ENCODE peak calls at places on chromosomes 11 and 22, in eight cellular contexts. One of them, this sample, is unnamed.

GRCh38 chr22:50189849-50190181 is 4.1 kb downstream of the TRABD start:
- DNase-seq in neural crest cell: no peak
- DNase-seq in activated T-helper 1 cell treated with anti-CD3 and anti-CD28 coated beads, Interleukin-12 subunit alpha, Interleukin-12 subunit beta, Interleukin-2, Interleukin-4 antibody, amounts not matched to agents 30 ng/mL and 10 ng/mL and 1 ng/mL, durations not matched to agents 14 hours and 24 hours and 36 hours: no peak
- DNase-seq in endothelial cell: no peak
- DNase-seq in mucosa of descending colon: no peak
- DNase-seq in IMR-90: no peak
- DNase-seq in CD4-positive, alpha-beta memory T cell: no peak
- DNase-seq in heart left ventricle: no peak
- DNase-seq in this sample: no peak

GRCh38 chr11:18526130-18526520 is 617 bp downstream of the TSG101 start:
- DNase-seq in neural crest cell: no peak
- DNase-seq in activated T-helper 1 cell treated with anti-CD3 and anti-CD28 coated beads, Interleukin-12 subunit alpha, Interleukin-12 subunit beta, Interleukin-2, Interleukin-4 antibody, amounts not matched to agents 30 ng/mL and 10 ng/mL and 1 ng/mL, durations not matched to agents 14 hours and 24 hours and 36 hours: no peak
- DNase-seq in endothelial cell: no peak
- DNase-seq in mucosa of descending colon: no peak
- DNase-seq in IMR-90: no peak
- DNase-seq in CD4-positive, alpha-beta memory T cell: no peak
- DNase-seq in heart left ventricle: no peak
- DNase-seq in this sample: peak; percentile 1

GRCh38 chr11:2151500-2152257 is 9.3 kb downstream of the INS start:
- DNase-seq in neural crest cell: peak; percentile 78
- DNase-seq in activated T-helper 1 cell treated with anti-CD3 and anti-CD28 coated beads, Interleukin-12 subunit alpha, Interleukin-12 subunit beta, Interleukin-2, Interleukin-4 antibody, amounts not matched to agents 30 ng/mL and 10 ng/mL and 1 ng/mL, durations not matched to agents 14 hours and 24 hours and 36 hours: peak; percentile 60
- DNase-seq in endothelial cell: peak; percentile 80
- DNase-seq in mucosa of descending colon: peak; percentile 69
- DNase-seq in IMR-90: peak; percentile 54
- DNase-seq in CD4-positive, alpha-beta memory T cell: peak; percentile 76
- DNase-seq in heart left ventricle: peak; percentile 68
- DNase-seq in this sample: peak; percentile 39

GRCh38 chr11:73376803-73377629 is 817 bp downstream of the RELT start:
- DNase-seq in neural crest cell: peak; percentile 48
- DNase-seq in activated T-helper 1 cell treated with anti-CD3 and anti-CD28 coated beads, Interleukin-12 subunit alpha, Interleukin-12 subunit beta, Interleukin-2, Interleukin-4 antibody, amounts not matched to agents 30 ng/mL and 10 ng/mL and 1 ng/mL, durations not matched to agents 14 hours and 24 hours and 36 hours: peak; percentile 56
- DNase-seq in endothelial cell: no peak
- DNase-seq in mucosa of descending colon: peak; percentile 81
- DNase-seq in IMR-90: peak; percentile 72
- DNase-seq in CD4-positive, alpha-beta memory T cell: peak; percentile 73
- DNase-seq in heart left ventricle: no peak
- DNase-seq in this sample: peak; percentile 69

GRCh38 chr22:24247564-24248344 is 2.9 kb upstream of the GGT5 start:
- DNase-seq in neural crest cell: peak; percentile 80
- DNase-seq in activated T-helper 1 cell treated with anti-CD3 and anti-CD28 coated beads, Interleukin-12 subunit alpha, Interleukin-12 subunit beta, Interleukin-2, Interleukin-4 antibody, amounts not matched to agents 30 ng/mL and 10 ng/mL and 1 ng/mL, durations not matched to agents 14 hours and 24 hours and 36 hours: peak; percentile 29
- DNase-seq in endothelial cell: peak; percentile 90
- DNase-seq in mucosa of descending colon: peak; percentile 86
- DNase-seq in IMR-90: peak; percentile 95
- DNase-seq in CD4-positive, alpha-beta memory T cell: peak; percentile 26
- DNase-seq in heart left ventricle: peak; percentile 87
- DNase-seq in this sample: peak; percentile 85

GRCh38 chr22:28478564-28478963 is 201.1 kb downstream of the TTC28 start:
- DNase-seq in neural crest cell: no peak
- DNase-seq in activated T-helper 1 cell treated with anti-CD3 and anti-CD28 coated beads, Interleukin-12 subunit alpha, Interleukin-12 subunit beta, Interleukin-2, Interleukin-4 antibody, amounts not matched to agents 30 ng/mL and 10 ng/mL and 1 ng/mL, durations not matched to agents 14 hours and 24 hours and 36 hours: no peak
- DNase-seq in endothelial cell: no peak
- DNase-seq in mucosa of descending colon: no peak
- DNase-seq in IMR-90: no peak
- DNase-seq in CD4-positive, alpha-beta memory T cell: no peak
- DNase-seq in heart left ventricle: no peak
- DNase-seq in this sample: no peak

GRCh38 chr11:95832763-95833162 is 42.5 kb downstream of the CEP57 start:
- DNase-seq in neural crest cell: no peak
- DNase-seq in activated T-helper 1 cell treated with anti-CD3 and anti-CD28 coated beads, Interleukin-12 subunit alpha, Interleukin-12 subunit beta, Interleukin-2, Interleukin-4 antibody, amounts not matched to agents 30 ng/mL and 10 ng/mL and 1 ng/mL, durations not matched to agents 14 hours and 24 hours and 36 hours: no peak
- DNase-seq in endothelial cell: no peak
- DNase-seq in mucosa of descending colon: no peak
- DNase-seq in IMR-90: peak; percentile 97
- DNase-seq in CD4-positive, alpha-beta memory T cell: no peak
- DNase-seq in heart left ventricle: no peak
- DNase-seq in this sample: peak; percentile 50

GRCh38 chr11:76903325-76903724 is 42.6 kb downstream of the ACER3 start:
- DNase-seq in neural crest cell: no peak
- DNase-seq in activated T-helper 1 cell treated with anti-CD3 and anti-CD28 coated beads, Interleukin-12 subunit alpha, Interleukin-12 subunit beta, Interleukin-2, Interleukin-4 antibody, amounts not matched to agents 30 ng/mL and 10 ng/mL and 1 ng/mL, durations not matched to agents 14 hours and 24 hours and 36 hours: no peak
- DNase-seq in endothelial cell: no peak
- DNase-seq in mucosa of descending colon: no peak
- DNase-seq in IMR-90: no peak
- DNase-seq in CD4-positive, alpha-beta memory T cell: no peak
- DNase-seq in heart left ventricle: no peak
- DNase-seq in this sample: no peak

GRCh38 chr11:119093951-119094815 is 7.5 kb downstream of the DPAGT1 start:
- DNase-seq in neural crest cell: no peak
- DNase-seq in activated T-helper 1 cell treated with anti-CD3 and anti-CD28 coated beads, Interleukin-12 subunit alpha, Interleukin-12 subunit beta, Interleukin-2, Interleukin-4 antibody, amounts not matched to agents 30 ng/mL and 10 ng/mL and 1 ng/mL, durations not matched to agents 14 hours and 24 hours and 36 hours: no peak
- DNase-seq in endothelial cell: peak; percentile 38
- DNase-seq in mucosa of descending colon: peak; percentile 72
- DNase-seq in IMR-90: peak; percentile 38
- DNase-seq in CD4-positive, alpha-beta memory T cell: peak; percentile 41
- DNase-seq in heart left ventricle: no peak
- DNase-seq in this sample: no peak

GRCh38 chr22:50403701-50404101 is 60.6 kb downstream of the PPP6R2 start:
- DNase-seq in neural crest cell: no peak
- DNase-seq in activated T-helper 1 cell treated with anti-CD3 and anti-CD28 coated beads, Interleukin-12 subunit alpha, Interleukin-12 subunit beta, Interleukin-2, Interleukin-4 antibody, amounts not matched to agents 30 ng/mL and 10 ng/mL and 1 ng/mL, durations not matched to agents 14 hours and 24 hours and 36 hours: no peak
- DNase-seq in endothelial cell: no peak
- DNase-seq in mucosa of descending colon: no peak
- DNase-seq in IMR-90: no peak
- DNase-seq in CD4-positive, alpha-beta memory T cell: no peak
- DNase-seq in heart left ventricle: peak; percentile 72
- DNase-seq in this sample: no peak

GRCh38 chr11:1341928-1342524 is 32.6 kb upstream of the TOLLIP start:
- DNase-seq in neural crest cell: no peak
- DNase-seq in activated T-helper 1 cell treated with anti-CD3 and anti-CD28 coated beads, Interleukin-12 subunit alpha, Interleukin-12 subunit beta, Interleukin-2, Interleukin-4 antibody, amounts not matched to agents 30 ng/mL and 10 ng/mL and 1 ng/mL, durations not matched to agents 14 hours and 24 hours and 36 hours: no peak
- DNase-seq in endothelial cell: no peak
- DNase-seq in mucosa of descending colon: no peak
- DNase-seq in IMR-90: peak; percentile 64
- DNase-seq in CD4-positive, alpha-beta memory T cell: no peak
- DNase-seq in heart left ventricle: no peak
- DNase-seq in this sample: peak; percentile 8

GRCh38 chr11:66235141-66235540 is 33.3 kb upstream of the RAB1B start:
- DNase-seq in neural crest cell: no peak
- DNase-seq in activated T-helper 1 cell treated with anti-CD3 and anti-CD28 coated beads, Interleukin-12 subunit alpha, Interleukin-12 subunit beta, Interleukin-2, Interleukin-4 antibody, amounts not matched to agents 30 ng/mL and 10 ng/mL and 1 ng/mL, durations not matched to agents 14 hours and 24 hours and 36 hours: no peak
- DNase-seq in endothelial cell: no peak
- DNase-seq in mucosa of descending colon: no peak
- DNase-seq in IMR-90: no peak
- DNase-seq in CD4-positive, alpha-beta memory T cell: no peak
- DNase-seq in heart left ventricle: no peak
- DNase-seq in this sample: no peak